ENCODE peak calls at places on chromosomes 3 and 15, in seven cellular contexts. D, M, O, E, F, N and Y are unnamed samples.

GRCh38 chr15:96334017-96334704 is 3.7 kb downstream of the NR2F2 start:
- DNase-seq in O (no peak), M (no peak), N (no peak), F (no peak), E (no peak), D (no peak), Y (no peak)

GRCh38 chr15:88061452-88061851 is 195.1 kb downstream of the NTRK3 start:
- DNase-seq in M (no peak), F (no peak), N (no peak), E (no peak), D (no peak), O (no peak), Y (no peak)

GRCh38 chr3:156812521-156813335 is 13.4 kb upstream of the LEKR1 start:
- DNase-seq in F (no peak), O (no peak), M (no peak), D (no peak), E (peak; percentile 96), N (no peak), Y (no peak)

GRCh38 chr3:155675094-155675493 is 69.8 kb downstream of the PLCH1 start:
- DNase-seq in D (no peak), O (no peak), N (no peak), E (no peak), F (no peak), M (no peak), Y (no peak)

GRCh38 chr15:58483316-58483715 is 51.5 kb downstream of the LIPC start:
- DNase-seq in D (no peak), E (no peak), M (no peak), N (no peak), O (no peak), F (no peak), Y (no peak)

GRCh38 chr15:60672400-60672799 is 193.5 kb upstream of the ICE2 start:
- DNase-seq in O (no peak), N (no peak), F (no peak), D (no peak), E (no peak), M (no peak), Y (no peak)

GRCh38 chr3:128568602-128569490 is 75.8 kb upstream of the GATA2 start:
- DNase-seq in E (no peak), F (no peak), O (no peak), D (no peak), M (no peak), N (no peak), Y (no peak)

GRCh38 chr3:108031893-108032292 is 58.9 kb downstream of the CD47 start:
- DNase-seq in M (no peak), F (no peak), D (no peak), N (no peak), E (peak; percentile 43), O (no peak), Y (no peak)

GRCh38 chr3:72615182-72615581 is 233.1 kb downstream of the SHQ1 start:
- DNase-seq in D (no peak), N (no peak), F (no peak), O (no peak), E (no peak), M (no peak), Y (no peak)

GRCh38 chr15:51223771-51224229 is 114.6 kb downstream of the CYP19A1 start:
- DNase-seq in O (no peak), N (no peak), M (peak; percentile 63), E (peak; percentile 14), F (no peak), D (no peak), Y (no peak)

GRCh38 chr3:99957086-99957821 is 139.6 kb downstream of the CMSS1 start:
- DNase-seq in D (no peak), N (no peak), E (no peak), F (no peak), O (no peak), M (no peak), Y (no peak)

GRCh38 chr3:14805946-14806537 is 12.7 kb upstream of the FGD5 start:
- DNase-seq in D (peak; percentile 41), M (no peak), F (no peak), O (no peak), N (no peak), E (no peak), Y (no peak)

GRCh38 chr3:177182352-177182751 is 14.9 kb downstream of the TBL1XR1 start:
- DNase-seq in D (no peak), F (no peak), N (no peak), M (no peak), O (no peak), E (no peak), Y (no peak)

GRCh38 chr3:177181418-177181817 is 15.9 kb downstream of the TBL1XR1 start:
- DNase-seq in D (no peak), O (no peak), F (no peak), N (no peak), E (no peak), M (no peak), Y (no peak)

GRCh38 chr3:177180506-177180905 is 16.8 kb downstream of the TBL1XR1 start:
- DNase-seq in E (no peak), N (no peak), F (no peak), D (no peak), O (no peak), M (no peak), Y (no peak)

GRCh38 chr3:177177670-177178295 is 19.5 kb downstream of the TBL1XR1 start:
- DNase-seq in N (no peak), M (no peak), D (no peak), O (no peak), F (no peak), E (no peak), Y (no peak)

DNA sequence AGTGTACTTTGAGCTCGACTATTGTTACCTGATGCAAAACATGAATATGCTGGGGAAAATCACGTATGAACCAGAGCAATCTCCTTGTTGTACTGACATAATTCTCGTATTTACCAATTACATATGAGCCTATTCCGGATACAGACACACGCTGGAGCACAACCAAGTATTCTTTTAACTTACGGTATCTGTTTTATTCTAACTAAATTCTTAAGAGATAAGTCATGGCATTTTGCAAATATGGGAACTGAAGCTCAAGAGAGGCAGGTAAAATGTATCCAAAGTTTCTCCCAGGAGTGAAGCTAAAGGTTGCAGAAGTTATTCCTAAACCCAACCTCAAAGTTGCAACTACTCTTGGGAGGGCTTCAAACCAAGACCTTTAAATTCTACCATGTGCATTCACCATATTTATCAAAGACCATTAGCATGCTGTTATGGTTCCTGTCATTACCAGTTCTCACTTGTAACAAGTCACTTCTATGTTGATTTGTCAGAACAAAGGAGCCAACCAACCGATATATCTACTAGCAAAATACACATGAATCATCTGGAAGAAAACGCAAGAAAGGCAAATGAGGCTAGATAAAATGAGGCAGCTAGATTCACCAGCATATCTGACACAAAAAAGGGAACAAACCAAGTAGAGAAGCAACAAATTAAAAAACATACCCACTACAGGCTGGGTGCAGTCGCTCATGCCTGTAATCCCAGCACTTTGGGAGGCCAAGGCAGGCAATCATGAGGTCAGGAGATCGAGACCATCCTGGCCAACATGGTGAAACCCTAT is 17.8 kb downstream of the TBL1XR1 start:
- DNase-seq in E (no peak), O (no peak), F (no peak), M (no peak), D (no peak), N (no peak), Y (no peak)
- H3K27ac ChIP-seq in E (no peak overlapping the region), O (no peak overlapping the region), F (no peak overlapping the region), M (no peak overlapping the region), D (no peak overlapping the region), N (peak overlapping the region; percentile 39), Y (no peak overlapping the region)

DNA sequence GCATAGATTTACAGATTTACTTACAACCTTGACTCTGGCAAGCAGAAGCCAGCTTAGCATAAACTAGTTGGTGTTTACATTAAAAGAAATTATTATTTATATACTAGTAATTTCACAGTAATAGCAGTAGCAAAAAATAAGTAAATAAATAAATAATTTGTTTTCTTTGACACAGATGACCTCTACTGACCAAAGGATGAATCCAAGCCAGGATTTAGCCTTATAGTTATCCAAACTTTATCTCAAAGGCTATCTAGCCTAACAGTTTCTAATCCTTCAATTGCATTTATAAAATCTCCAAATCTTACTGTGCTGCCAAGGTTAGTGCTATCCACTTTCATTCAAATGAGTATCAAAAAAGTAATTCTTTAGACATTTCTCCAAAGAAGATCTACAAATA is 64.3 kb downstream of the FRMD5 start:
- DNase-seq in D (no peak), E (no peak), M (no peak), O (no peak), F (no peak), N (no peak), Y (no peak)
- TF ChIP-seq CTCF in D (no peak), E (peak; percentile 33), M (no peak), O (no peak), F (no peak), N (no peak), Y (no peak)

GRCh38 chr15:85825118-85825517 is 30.4 kb upstream of the KLHL25 start:
- DNase-seq in N (peak; percentile 69), E (no peak), D (no peak), F (no peak), M (no peak), O (no peak), Y (no peak)
- H3K27ac ChIP-seq in N (peak overlapping the region; percentile 59), E (no peak overlapping the region), D (no peak overlapping the region), F (no peak overlapping the region), M (no peak overlapping the region), O (no peak overlapping the region), Y (no peak overlapping the region)

GRCh38 chr3:186930639-186931486 is 537 bp downstream of the ST6GAL1 start:
- DNase-seq in D (peak; percentile 95), M (no peak), F (peak; percentile 83), E (peak; percentile 39), N (peak; percentile 84), O (peak; percentile 84), Y (no peak)
- TF ChIP-seq CTCF in D (peak; percentile 9), M (peak; percentile 35), F (no peak), E (no peak), N (peak; percentile 11), O (no peak), Y (no peak)

DNA sequence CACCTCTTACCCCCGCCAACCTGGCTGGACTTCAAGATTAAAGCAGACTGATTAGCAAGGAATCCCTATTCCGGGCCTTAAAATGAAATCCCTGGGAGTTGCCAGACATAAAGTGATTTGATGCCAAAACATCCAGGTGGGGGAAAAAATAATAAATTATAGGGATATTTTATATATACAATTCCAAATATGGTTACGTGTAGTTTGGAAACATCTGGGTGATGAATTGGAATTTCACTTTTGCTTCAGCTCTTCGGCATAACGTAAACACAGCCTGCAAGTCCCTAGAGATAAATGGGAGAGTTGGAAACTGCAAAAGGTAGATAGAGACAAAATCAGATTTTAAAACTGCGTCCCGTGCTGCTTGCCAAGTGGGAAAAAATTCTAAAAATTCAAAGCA is 545.5 kb upstream of the MDFIC2 start:
- DNase-seq in M (no peak), E (no peak), N (no peak), F (no peak), D (no peak), O (no peak), Y (no peak)
- H3K27ac ChIP-seq in M (no peak overlapping the region), E (peak overlapping the region; percentile 59), N (no peak overlapping the region), F (no peak overlapping the region), D (no peak overlapping the region), O (no peak overlapping the region), Y (no peak overlapping the region)